ENCODE peak calls at places on chromosomes 16 and 17, in seven cellular contexts. R is CD4-positive, CD25-positive, alpha-beta regulatory T cell; T is K562; D is AG08395; F is activated CD4-positive, alpha-beta T cell treated with anti-CD3 and anti-CD28 coated beads, Interleukin-2, amount 50 U/mL, for 48 hours; H is RCC 7860; P is LHCN-M2. C is an unnamed sample.

GRCh38 chr16:66988197-66988788 is at the start of gene CES4A:
- DNase-seq in R (no peak), F (no peak), P (peak), H (peak), T (no peak), D (peak), C (no peak)

GRCh38 chr17:82603981-82604448 is 44.2 kb downstream of the WDR45B start:
- DNase-seq in T (peak), F (no peak), R (no peak), H (no peak), P (peak), D (no peak), C (peak)

GRCh38 chr16:77680496-77680895 is 41.8 kb upstream of the NUDT7 start:
- DNase-seq in R (no peak), P (no peak), H (no peak), F (no peak), T (no peak), D (no peak), C (no peak)

GRCh38 chr17:82373731-82374625 is 2.4 kb downstream of the UTS2R start:
- DNase-seq in D (no peak), T (no peak), R (no peak), P (no peak), F (no peak), H (no peak), C (no peak)

GRCh38 chr16:77406680-77407079 is 28.2 kb downstream of the ADAMTS18 start:
- DNase-seq in T (no peak), D (no peak), R (no peak), H (no peak), F (no peak), P (no peak), C (no peak)

GRCh38 chr16:88681084-88681680 is 5.1 kb downstream of the SNAI3 start:
- DNase-seq in H (no peak), R (peak), D (no peak), P (no peak), F (peak), T (peak), C (no peak)

GRCh38 chr17:47866941-47867340 is 16.0 kb upstream of the SP6 start:
- DNase-seq in H (no peak), F (no peak), R (no peak), T (peak), D (no peak), P (no peak), C (peak)

GRCh38 chr16:81004646-81005353 is 1.9 kb downstream of the CMC2 start:
- DNase-seq in T (peak), P (peak), H (peak), R (peak), D (peak), F (peak), C (peak)

GRCh38 chr17:39688945-39689344 is 1.1 kb upstream of the PGAP3 start:
- DNase-seq in H (no peak), P (no peak), D (no peak), R (no peak), T (no peak), F (no peak), C (no peak)

GRCh38 chr17:66373944-66374817 is 71.8 kb downstream of the PRKCA start:
- DNase-seq in D (no peak), F (peak), H (peak), T (peak), R (peak), P (no peak), C (peak)

GRCh38 chr17:77306790-77307478 is 166.2 kb downstream of the SEC14L1 start:
- DNase-seq in R (no peak), D (no peak), T (no peak), P (no peak), F (no peak), H (peak), C (no peak)

GRCh38 chr17:67125417-67125816 is 81.1 kb downstream of the CACNG1 start:
- DNase-seq in P (no peak), D (peak), H (peak), F (no peak), R (no peak), T (no peak), C (peak)

GRCh38 chr17:39622380-39623006 is 4.3 kb upstream of the PPP1R1B start:
- DNase-seq in P (no peak), D (no peak), H (peak), R (no peak), F (peak), T (no peak), C (no peak)